ENCODE peak calls at places on chromosomes 12 and 14, in seven cellular contexts. K is GM12878, A is stomach, M is transverse colon, N is sigmoid colon, X is A549, S is ovary. C is an unnamed sample.

GRCh38 chr14:50658203-50658602 is 9.9 kb downstream of the SAV1 start:
- DNase-seq in K (no peak), A (peak; percentile 43), M (no peak), N (no peak), X (no peak), S (no peak), C (no peak)

GRCh38 chr12:29743072-29743471 is 40.7 kb downstream of the TMTC1 start:
- DNase-seq in K (no peak), A (no peak), M (no peak), N (no peak), X (no peak), S (no peak), C (no peak)

GRCh38 chr12:106245767-106246166 is 2.1 kb downstream of the CKAP4 start:
- DNase-seq in K (no peak), A (peak; percentile 76), M (peak; percentile 80), N (peak; percentile 81), X (peak; percentile 81), S (no peak), C (no peak)

GRCh38 chr14:71466942-71467341 is 465.3 kb upstream of the RGS6 start:
- DNase-seq in K (no peak), A (no peak), M (no peak), N (no peak), X (no peak), S (no peak), C (no peak)

GRCh38 chr12:62299617-62300016 is 39.4 kb downstream of the USP15 start:
- DNase-seq in K (no peak), A (no peak), M (no peak), N (no peak), X (no peak), S (no peak), C (no peak)

GRCh38 chr12:3380200-3381020 is 110.6 kb upstream of the PRMT8 start:
- DNase-seq in K (no peak), A (no peak), M (no peak), N (no peak), X (no peak), S (peak; percentile 26), C (no peak)

GRCh38 chr12:49985981-49986380 is 13.2 kb downstream of the AQP6 start:
- DNase-seq in K (no peak), A (no peak), M (no peak), N (no peak), X (no peak), S (no peak), C (no peak)

GRCh38 chr14:104925214-104925899 is 678 bp downstream of the PLD4 start:
- DNase-seq in K (no peak), A (no peak), M (no peak), N (no peak), X (no peak), S (no peak), C (no peak)

GRCh38 chr12:27711312-27711682 is 665 bp downstream of the MRPS35 start:
- DNase-seq in K (no peak), A (no peak), M (no peak), N (no peak), X (peak; percentile 22), S (no peak), C (no peak)

GRCh38 chr12:132151766-132152410 is 7.6 kb downstream of the NOC4L start:
- DNase-seq in K (no peak), A (no peak), M (no peak), N (no peak), X (no peak), S (no peak), C (no peak)

GRCh38 chr14:50347521-50347920 is 35.4 kb downstream of the DMAC2L start:
- DNase-seq in K (no peak), A (no peak), M (no peak), N (no peak), X (peak; percentile 42), S (no peak), C (no peak)

GRCh38 chr12:104370989-104371870 is 67.7 kb downstream of the EID3 start:
- DNase-seq in K (no peak), A (no peak), M (no peak), N (no peak), X (peak; percentile 94), S (no peak), C (no peak)

GRCh38 chr12:26939192-26939832 is 1.0 kb downstream of the FGFR1OP2 start:
- DNase-seq in K (peak; percentile 34), A (no peak), M (no peak), N (no peak), X (no peak), S (no peak), C (no peak)

GRCh38 chr12:57147641-57147944 is 174 bp upstream of the LRP1-AS start:
- DNase-seq in K (no peak), A (no peak), M (no peak), N (peak; percentile 78), X (no peak), S (no peak), C (no peak)

GRCh38 chr12:119157528-119157927 is 21.2 kb upstream of the HSPB8 start:
- DNase-seq in K (no peak), A (no peak), M (no peak), N (no peak), X (no peak), S (no peak), C (no peak)

GRCh38 chr12:119802472-119802871 is 74.6 kb downstream of the CIT start:
- DNase-seq in K (no peak), A (no peak), M (peak; percentile 15), N (peak; percentile 73), X (no peak), S (no peak), C (peak; percentile 41)

GRCh38 chr14:20823859-20824258 is 21.2 kb upstream of the RNASE1 start:
- DNase-seq in K (no peak), A (no peak), M (no peak), N (no peak), X (no peak), S (no peak), C (no peak)

GRCh38 chr14:20818861-20819260 is 16.2 kb upstream of the RNASE1 start:
- DNase-seq in K (no peak), A (no peak), M (no peak), N (no peak), X (no peak), S (no peak), C (no peak)

DNA sequence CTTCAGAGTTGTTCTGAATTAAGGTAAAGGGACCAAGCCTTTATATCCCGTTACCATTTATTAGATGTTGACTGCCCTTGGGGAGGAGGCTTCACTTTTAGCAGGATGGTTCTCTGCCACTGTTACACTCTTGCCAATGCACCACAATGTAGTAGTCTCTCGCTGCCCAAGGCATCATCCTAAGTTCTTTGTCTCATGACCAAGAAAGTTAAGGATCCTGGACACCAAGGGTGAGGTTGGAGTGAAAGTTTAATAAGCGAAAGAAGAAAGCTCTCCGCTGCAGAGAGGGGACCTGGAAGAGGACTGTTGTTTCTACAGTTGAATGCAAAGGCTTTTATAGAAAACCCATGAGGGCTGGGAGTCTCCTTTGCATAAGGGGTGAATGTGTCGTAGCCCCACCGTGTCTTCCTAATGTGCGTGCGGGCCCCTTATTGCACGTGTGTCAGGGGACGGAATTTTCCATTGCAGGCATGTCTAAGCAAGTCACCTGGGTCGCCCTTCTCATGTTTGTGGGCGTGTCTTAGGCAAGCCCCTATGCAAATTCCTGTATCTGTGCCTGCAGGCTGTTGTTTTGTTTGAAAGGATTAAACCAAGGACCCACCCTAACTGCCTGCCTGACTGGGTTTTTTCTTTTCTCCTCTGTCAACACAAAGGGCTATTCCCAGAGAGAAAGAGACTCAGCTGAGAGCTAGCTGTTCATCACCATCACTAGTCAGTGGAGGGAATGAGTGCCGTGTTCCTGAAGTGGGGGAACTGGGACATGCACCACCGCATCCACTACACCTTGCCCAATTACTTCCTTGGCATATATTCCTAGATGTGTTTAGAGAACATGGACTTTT is 17.6 kb upstream of the RNASE1 start:
- DNase-seq in K (no peak), A (no peak), M (peak; percentile 18), N (no peak), X (no peak), S (no peak), C (no peak)
- TF ChIP-seq POLR2A in K (no peak), A (no peak), M (no peak), N (no peak), X (no peak), S (no peak), C (no peak)

DNA sequence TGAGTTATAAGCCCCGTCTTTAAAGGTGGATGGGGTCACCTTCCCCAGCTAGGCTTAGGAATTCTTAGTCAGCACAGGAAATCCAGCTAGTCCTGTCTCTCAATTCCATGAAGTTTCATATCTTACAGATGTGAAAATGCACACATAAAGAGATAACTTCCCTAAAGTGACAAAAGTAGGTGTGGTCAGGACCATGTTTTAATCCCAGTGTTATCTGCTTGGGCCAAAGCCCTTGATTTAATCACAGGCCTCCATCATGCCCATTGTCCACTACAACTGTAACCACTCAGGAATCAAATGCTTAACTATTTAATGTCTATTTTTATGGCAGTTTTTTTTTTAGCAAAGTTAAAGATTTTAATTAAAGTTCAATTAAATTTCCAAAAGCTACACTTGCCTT is 194.4 kb upstream of the BTG1 start:
- DNase-seq in K (no peak), A (no peak), M (no peak), N (no peak), X (no peak), S (no peak), C (no peak)
- TF ChIP-seq EP300 in K (no peak), A (no peak), M (no peak), N (no peak), X (no peak), S (no peak), C (no peak)

DNA sequence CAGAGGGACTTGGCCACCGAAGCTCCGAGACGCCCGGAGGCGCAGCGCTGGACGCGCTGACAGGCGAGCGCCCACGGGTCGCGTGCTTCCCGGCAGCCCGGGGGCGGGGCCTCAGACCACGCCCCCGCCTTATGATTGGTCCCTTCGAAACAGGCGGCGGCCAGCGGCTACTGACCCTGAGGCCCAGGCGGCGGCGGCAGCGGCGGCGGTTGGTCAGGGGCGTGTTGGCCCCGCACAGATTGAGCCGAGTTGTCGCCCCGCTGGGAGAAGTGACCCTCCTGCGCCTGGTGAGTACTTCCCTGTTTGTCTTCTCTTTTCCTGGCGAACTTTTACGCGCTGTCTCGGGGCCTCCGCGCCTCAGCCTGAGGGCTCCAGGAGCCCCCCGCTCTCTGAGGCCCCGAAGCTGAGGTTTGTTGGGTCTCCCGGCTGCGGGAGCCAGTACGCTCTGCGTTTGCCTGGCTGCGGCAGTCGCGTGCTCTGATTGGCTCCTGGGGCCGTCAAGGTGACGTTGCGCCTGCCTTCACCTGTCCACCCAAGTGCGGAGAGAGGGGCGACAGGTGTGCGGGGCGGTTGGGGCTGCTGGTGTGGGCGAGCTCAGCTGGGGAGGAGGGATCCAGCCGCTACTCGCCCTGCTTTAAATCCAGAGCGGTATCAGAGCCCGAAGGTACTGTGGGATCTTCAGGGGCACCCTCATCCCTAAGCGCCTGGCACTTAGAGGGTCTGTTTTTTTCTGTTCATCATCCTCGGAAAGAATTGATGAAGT is at the start of gene GAS2L3:
- DNase-seq in K (no peak), A (peak; percentile 91), M (peak; percentile 91), N (peak; percentile 92), X (peak; percentile 86), S (peak; percentile 90), C (peak; percentile 83)
- TF ChIP-seq POLR2A in K (peak; percentile 61), A (no peak), M (peak; percentile 91), N (peak; percentile 53), X (peak; percentile 58), S (peak; percentile 42), C (peak; percentile 95)

DNA sequence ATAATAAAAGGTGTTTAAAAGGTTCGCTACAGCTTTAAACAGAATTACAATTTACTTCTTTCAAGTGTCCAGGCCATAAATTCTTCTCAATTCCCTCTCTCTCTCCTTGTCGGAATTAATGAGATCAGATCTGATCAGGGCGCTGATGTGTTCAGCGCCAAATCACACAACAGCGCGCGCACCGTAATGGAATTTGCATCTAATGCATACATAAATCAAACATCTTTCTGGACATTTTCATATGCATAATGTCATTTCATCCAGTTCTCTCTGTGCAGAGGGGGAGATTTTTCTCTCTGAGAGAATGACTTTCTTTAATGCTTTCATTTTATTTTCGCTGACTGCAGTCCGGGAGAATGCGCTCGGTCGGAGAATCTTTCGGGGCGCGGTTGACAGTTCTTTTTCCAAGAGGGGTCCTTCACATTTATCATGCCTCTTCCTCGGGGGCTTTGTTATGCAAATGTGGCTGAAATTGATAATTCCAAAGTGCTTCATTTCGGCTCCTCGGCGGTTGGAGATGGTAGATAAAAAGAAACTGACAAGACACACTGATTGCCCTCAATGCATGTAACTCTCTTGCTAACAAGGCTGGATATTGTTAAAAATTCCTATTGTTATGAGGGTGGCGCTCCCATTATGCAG is 615.9 kb downstream of the VRK1 start:
- DNase-seq in K (no peak), A (no peak), M (no peak), N (no peak), X (no peak), S (no peak), C (no peak)
- TF ChIP-seq EP300 in K (no peak), A (no peak), M (no peak), N (no peak), X (no peak), S (no peak), C (no peak)